ENCODE peak calls at places on chromosomes 2 and 18, in eight cellular contexts. J, X, T, F, Q, V, Z and N are unnamed samples.
A peak's percentile ranks its signal among the peaks of the same experiment; 100 is the strongest.

GRCh38 chr18:62536005-62536404 is 13.2 kb downstream of the ZCCHC2 start:
- DNase-seq in V (no peak), Z (no peak), T (no peak), J (no peak), Q (no peak), X (no peak), F (no peak), N (no peak)

GRCh38 chr2:39778233-39778632 is 825 bp downstream of the THUMPD2 start:
- DNase-seq in J (no peak), T (no peak), F (no peak), Z (no peak), Q (no peak), V (no peak), X (no peak), N (no peak)

GRCh38 chr2:201882353-201883095 is 76.2 kb downstream of the CDK15 start:
- DNase-seq in T (no peak), V (no peak), Z (no peak), Q (no peak), X (no peak), J (no peak), F (no peak), N (no peak)

GRCh38 chr2:133138693-133139092 is 429.6 kb downstream of the NCKAP5 start:
- DNase-seq in T (no peak), Q (no peak), V (peak; percentile 56), J (no peak), F (no peak), Z (no peak), X (no peak), N (no peak)

GRCh38 chr2:64019083-64019974 is at the start of gene VPS54:
- DNase-seq in X (peak; percentile 88), F (peak; percentile 72), V (peak; percentile 89), Q (peak; percentile 73), T (peak; percentile 68), Z (peak; percentile 80), J (peak; percentile 84), N (peak; percentile 84)

GRCh38 chr2:50863218-50863617 is 168.7 kb downstream of the NRXN1 start:
- DNase-seq in T (no peak), F (no peak), V (no peak), X (no peak), Q (no peak), J (no peak), Z (no peak), N (no peak)

GRCh38 chr2:111216811-111217652 is 96.3 kb downstream of the BCL2L11 start:
- DNase-seq in J (no peak), X (no peak), F (no peak), V (peak; percentile 15), T (peak; percentile 31), Z (no peak), Q (no peak), N (no peak)

GRCh38 chr2:47888581-47889280 is 17.6 kb downstream of the FBXO11 start:
- DNase-seq in T (no peak), X (no peak), Q (no peak), J (no peak), Z (no peak), V (no peak), F (no peak), N (no peak)

GRCh38 chr18:62484941-62485340 is 37.9 kb upstream of the ZCCHC2 start:
- DNase-seq in F (no peak), J (no peak), Q (no peak), X (no peak), V (no peak), T (no peak), Z (no peak), N (no peak)

GRCh38 chr2:222481941-222482340 is 57.6 kb downstream of the SGPP2 start:
- DNase-seq in V (no peak), X (no peak), Z (no peak), T (no peak), J (no peak), F (no peak), Q (no peak), N (no peak)

GRCh38 chr2:200812122-200813022 is 662 bp downstream of the BZW1 start:
- DNase-seq in V (peak; percentile 84), X (peak; percentile 92), T (peak; percentile 77), J (peak; percentile 91), F (peak; percentile 71), Z (peak; percentile 87), Q (peak; percentile 85), N (peak; percentile 81)

GRCh38 chr18:62957885-62958472 is 242.6 kb downstream of the PHLPP1 start:
- DNase-seq in V (peak; percentile 83), Z (no peak), J (no peak), F (no peak), X (no peak), Q (peak; percentile 47), T (no peak), N (no peak)

GRCh38 chr2:186641807-186642321 is 52.0 kb upstream of the FAM171B start:
- DNase-seq in F (no peak), V (peak; percentile 54), T (no peak), Q (peak; percentile 66), Z (no peak), J (no peak), X (no peak), N (no peak)

GRCh38 chr2:189698020-189698887 is 23.8 kb downstream of the ANKAR start:
- DNase-seq in Z (no peak), V (peak; percentile 85), F (peak; percentile 60), X (no peak), T (no peak), J (no peak), Q (peak; percentile 49), N (no peak)

GRCh38 chr2:113246606-113247005 is 32.1 kb downstream of the PAX8 start:
- DNase-seq in Z (peak; percentile 55), X (no peak), F (no peak), Q (no peak), T (no peak), J (no peak), V (no peak), N (no peak)

GRCh38 chr2:239033801-239034560 is 186.1 kb downstream of the TWIST2 start:
- DNase-seq in F (no peak), V (no peak), J (no peak), Z (no peak), X (peak; percentile 62), T (no peak), Q (no peak), N (peak; percentile 41)

GRCh38 chr2:145685323-145686050 is 1165.6 kb upstream of the ZEB2 start:
- DNase-seq in Z (no peak), J (no peak), Q (no peak), V (no peak), T (no peak), F (no peak), X (no peak), N (no peak)

GRCh38 chr18:59907660-59908059 is 7.9 kb downstream of the PMAIP1 start:
- DNase-seq in V (no peak), X (no peak), J (no peak), Q (no peak), T (no peak), Z (no peak), F (no peak), N (no peak)

GRCh38 chr18:59907172-59907571 is 7.4 kb downstream of the PMAIP1 start:
- DNase-seq in V (no peak), F (no peak), X (no peak), T (no peak), J (no peak), Z (no peak), Q (no peak), N (no peak)

GRCh38 chr18:59904051-59904601 is 4.3 kb downstream of the PMAIP1 start:
- DNase-seq in V (no peak), J (no peak), Q (no peak), F (no peak), Z (no peak), X (no peak), T (no peak), N (no peak)

GRCh38 chr18:59905686-59906091 is 5.9 kb downstream of the PMAIP1 start:
- DNase-seq in T (no peak), V (no peak), F (no peak), Q (no peak), Z (no peak), X (no peak), J (no peak), N (no peak)

GRCh38 chr18:59906203-59906602 is 6.4 kb downstream of the PMAIP1 start:
- DNase-seq in T (no peak), V (no peak), J (no peak), Z (no peak), F (no peak), Q (no peak), X (no peak), N (no peak)
- H3K4me3 ChIP-seq in T (no peak overlapping the region), V (no peak overlapping the region), J (no peak overlapping the region), Z (no peak overlapping the region), F (no peak overlapping the region), Q (no peak overlapping the region), X (no peak overlapping the region), N (no peak overlapping the region)

DNA sequence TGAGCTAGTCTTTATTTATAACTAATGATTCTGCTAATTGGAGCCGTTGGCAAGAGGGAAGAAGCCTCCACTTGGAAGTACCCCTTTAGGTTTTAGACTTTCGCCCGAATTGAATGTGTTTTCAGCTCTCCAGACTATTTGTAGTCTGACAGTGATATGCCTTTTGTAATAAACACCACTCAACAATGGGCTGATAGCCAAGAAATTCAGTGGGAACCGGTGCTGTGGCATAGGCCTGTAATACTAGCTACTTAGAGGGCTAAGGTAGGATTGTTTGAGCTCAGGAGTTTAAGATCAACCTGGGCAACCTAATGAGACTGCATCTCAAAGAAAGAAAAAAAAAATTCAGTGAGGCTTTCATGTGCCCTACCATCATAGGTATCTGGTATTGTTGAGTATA is 13.6 kb upstream of the ZSCAN30 start:
- DNase-seq in Z (no peak), X (no peak), V (no peak), J (no peak), Q (no peak), T (no peak), F (no peak), N (no peak)
- H3K9me3 ChIP-seq in Z (peaks cover 10% of the 10 kb centered on the region), X (peaks cover 11% of the 10 kb centered on the region), V (peaks cover 100% of the 10 kb centered on the region), J (peaks cover 83% of the 10 kb centered on the region), Q (no peaks in the 10 kb centered on the region), T (peaks cover 100% of the 10 kb centered on the region), F (peaks cover 6% of the 10 kb centered on the region), N (peaks cover 92% of the 10 kb centered on the region)

DNA sequence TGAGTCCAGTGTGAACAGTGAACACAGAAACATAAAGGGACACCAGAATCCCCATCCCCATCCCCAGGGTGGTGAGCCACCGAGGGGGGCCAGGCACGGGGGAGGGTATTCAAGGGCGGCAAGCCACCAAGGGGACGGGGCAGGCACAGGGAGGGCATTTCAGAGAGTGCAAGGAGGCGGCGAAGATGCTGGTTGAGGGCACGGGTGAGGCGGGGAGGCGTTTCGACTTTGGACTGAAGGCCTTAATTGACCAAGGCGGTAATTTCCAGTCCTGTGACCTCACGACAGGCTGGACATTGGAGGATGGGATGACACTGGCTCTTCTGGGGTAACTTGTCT is 70.4 kb downstream of the ODC1 start:
- DNase-seq in J (no peak), Q (no peak), X (no peak), T (no peak), Z (no peak), V (no peak), F (no peak), N (no peak)
- H3K4me3 ChIP-seq in J (no peak overlapping the region), Q (no peak overlapping the region), X (no peak overlapping the region), T (no peak overlapping the region), Z (no peak overlapping the region), V (no peak overlapping the region), F (no peak overlapping the region), N (no peak overlapping the region)

GRCh38 chr2:213664817-213665216 is 380.6 kb downstream of the SPAG16 start:
- DNase-seq in T (no peak), V (no peak), F (no peak), X (no peak), J (no peak), Q (no peak), Z (no peak), N (no peak)

DNA sequence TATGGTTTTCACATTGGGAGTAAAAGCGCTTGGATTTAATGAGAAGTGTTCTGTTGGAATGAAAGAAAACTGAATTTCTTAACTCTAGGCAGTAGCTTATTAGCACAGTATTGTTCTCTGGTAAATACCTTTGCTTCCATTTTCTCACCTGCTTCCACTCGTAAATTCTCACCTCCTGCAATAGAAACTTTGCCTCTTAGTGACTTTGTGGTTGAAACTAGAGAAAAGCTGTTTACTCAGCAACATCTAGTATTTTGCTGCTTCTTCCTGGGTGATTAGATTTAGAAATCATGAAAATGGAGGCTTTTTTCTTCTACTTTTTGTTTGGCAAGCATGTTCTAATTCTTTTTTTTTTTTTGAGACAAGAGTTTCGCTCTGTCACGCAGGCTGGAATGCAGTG is 385.4 kb downstream of the SPAG16 start:
- DNase-seq in Z (no peak), T (no peak), Q (no peak), J (no peak), V (no peak), X (no peak), F (no peak), N (no peak)
- H3K9me3 ChIP-seq in Z (no peaks in the 10 kb centered on the region), T (peaks cover 55% of the 10 kb centered on the region), Q (no peaks in the 10 kb centered on the region), J (peaks cover 8% of the 10 kb centered on the region), V (peaks cover 13% of the 10 kb centered on the region), X (no peaks in the 10 kb centered on the region), F (no peaks in the 10 kb centered on the region), N (peaks cover 6% of the 10 kb centered on the region)